ENCODE peak calls at places on chromosomes 5 and 9, in eight cellular contexts. O is astrocyte of the spinal cord; P is ascending aorta; W is spleen; Y is mammary epithelial cell; X is CD8-positive, alpha-beta T cell; T is fibroblast of villous mesenchyme; G is cardiac fibroblast. C is an unnamed sample.

GRCh38 chr5:95178046-95178651 is 106.7 kb downstream of the MCTP1 start:
- DNase-seq in Y (no peak), W (no peak), X (no peak), G (peak), O (peak), T (peak), P (no peak), C (no peak)

GRCh38 chr5:41161271-41161670 is 52.1 kb downstream of the C6 start:
- DNase-seq in X (no peak), P (no peak), T (peak), O (peak), W (no peak), G (no peak), Y (no peak), C (peak)

GRCh38 chr9:28779240-28779639 is 1206.0 kb upstream of the C9orf72 start:
- DNase-seq in Y (peak), O (no peak), P (no peak), T (peak), X (no peak), G (no peak), W (no peak), C (no peak)

GRCh38 chr9:108259917-108260675 is 595.7 kb downstream of the ACTL7B start:
- DNase-seq in Y (peak), G (no peak), T (no peak), P (no peak), O (no peak), W (no peak), X (no peak), C (no peak)

GRCh38 chr5:164051745-164052144 is 546.3 kb downstream of the MAT2B start:
- DNase-seq in O (peak), T (no peak), Y (no peak), X (no peak), G (peak), W (no peak), P (no peak), C (no peak)

GRCh38 chr5:175654807-175655206 is 3.1 kb upstream of the HRH2 start:
- DNase-seq in G (no peak), T (no peak), P (no peak), X (no peak), W (no peak), O (no peak), Y (no peak), C (no peak)

GRCh38 chr5:129716235-129717030 is 31.5 kb upstream of the MINAR2 start:
- DNase-seq in G (peak), W (no peak), T (no peak), Y (no peak), X (no peak), O (no peak), P (no peak), C (no peak)

GRCh38 chr5:157855404-157855994 is 3.4 kb downstream of the CLINT1 start:
- DNase-seq in X (no peak), Y (peak), O (peak), G (peak), W (no peak), T (peak), P (no peak), C (peak)

GRCh38 chr5:60366489-60366888 is 333.5 kb downstream of the DEPDC1B start:
- DNase-seq in G (no peak), X (no peak), P (peak), O (peak), W (no peak), T (no peak), Y (no peak), C (no peak)

GRCh38 chr9:31210982-31211570 is 1173.4 kb upstream of the ACO1 start:
- DNase-seq in G (peak), X (peak), O (no peak), P (no peak), W (peak), T (no peak), Y (no peak), C (no peak)

GRCh38 chr9:38164659-38165221 is 95.7 kb upstream of the SHB start:
- DNase-seq in W (no peak), T (no peak), P (no peak), Y (no peak), O (no peak), X (no peak), G (no peak), C (no peak)

GRCh38 chr5:126531543-126532120 is 63.4 kb downstream of the ALDH7A1 start:
- DNase-seq in W (no peak), O (peak), Y (peak), T (no peak), X (no peak), P (peak), G (peak), C (peak)

GRCh38 chr9:96500696-96501660 is 51.0 kb downstream of the HABP4 start:
- DNase-seq in X (no peak), O (peak), W (no peak), G (no peak), T (peak), P (peak), Y (no peak), C (peak)

GRCh38 chr5:141430332-141431113 is at the start of gene PCDHGA12:
- DNase-seq in Y (peak), G (peak), T (peak), O (peak), P (no peak), W (no peak), X (no peak), C (peak)

GRCh38 chr5:142851731-142852130 is 81.6 kb downstream of the ARHGAP26 start:
- DNase-seq in X (no peak), O (no peak), W (no peak), T (no peak), G (no peak), P (no peak), Y (no peak), C (no peak)

GRCh38 chr5:96177303-96177869 is 215.7 kb upstream of the ELL2 start:
- DNase-seq in O (peak), G (peak), Y (peak), X (no peak), W (no peak), P (no peak), T (peak), C (peak)

GRCh38 chr5:10789021-10789420 is 28.0 kb upstream of the DAP start:
- DNase-seq in P (no peak), O (peak), Y (no peak), X (no peak), G (peak), T (peak), W (no peak), C (peak)

GRCh38 chr5:15222156-15222555 is 277.8 kb upstream of the FBXL7 start:
- DNase-seq in X (no peak), T (no peak), W (no peak), Y (no peak), P (no peak), O (no peak), G (no peak), C (no peak)

DNA sequence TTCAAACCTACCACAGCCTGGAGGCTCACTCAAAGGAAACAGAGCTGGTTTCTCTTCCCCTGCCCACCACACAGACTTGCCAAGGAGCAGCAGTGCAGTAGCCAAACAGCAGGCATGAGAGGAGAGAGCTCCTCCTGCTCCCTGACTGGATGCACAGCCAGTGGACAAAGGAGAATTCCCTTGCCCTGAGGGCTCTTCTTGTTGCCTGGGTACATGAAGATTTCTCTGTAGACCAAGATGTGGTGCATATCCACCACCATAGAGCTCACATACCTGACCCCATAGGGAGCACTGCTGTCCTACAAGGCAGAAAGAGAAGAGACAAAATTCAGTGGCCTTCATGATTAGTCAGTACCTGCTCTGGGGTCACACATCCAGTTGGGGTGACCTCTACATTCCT is 56.3 kb upstream of the SPATA31E1 start:
- DNase-seq in T (no peak), O (no peak), X (no peak), P (no peak), G (no peak), Y (no peak), W (no peak), C (no peak)
- H3K4me3 ChIP-seq in T (no peak), O (no peak), X (no peak), P (no peak), G (no peak), Y (no peak), W (no peak), C (no peak)

GRCh38 chr5:173281910-173282309 is 46.3 kb downstream of the STC2 start:
- DNase-seq in Y (no peak), X (no peak), T (no peak), W (no peak), G (peak), O (no peak), P (no peak), C (no peak)
- TF ChIP-seq CTCF in Y (peak), X (no peak), T (peak), W (no peak), G (peak), O (peak), P (no peak), C (peak)

DNA sequence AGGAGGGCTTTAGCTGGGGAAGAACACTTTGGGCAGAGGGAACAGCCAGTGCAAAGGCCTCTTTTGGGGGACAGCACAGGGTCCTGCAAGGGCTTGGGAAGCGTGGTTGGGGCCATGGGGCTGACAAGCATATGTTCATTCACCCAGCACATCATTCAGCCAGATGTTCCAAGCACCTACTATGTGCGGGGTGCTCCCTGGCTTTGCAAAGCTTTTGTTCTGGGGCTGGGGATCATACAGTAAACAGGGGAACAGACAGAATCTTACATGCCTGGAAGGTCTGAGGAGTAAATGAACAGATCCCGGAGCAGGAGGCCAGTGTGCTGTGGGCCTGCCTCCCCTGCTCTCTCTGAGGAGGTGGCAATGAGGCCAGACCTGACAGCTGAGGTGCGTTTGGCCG is 16.7 kb downstream of the PSD2 start:
- DNase-seq in W (peak), Y (no peak), X (no peak), T (no peak), O (no peak), P (no peak), G (no peak), C (no peak)
- H3K4me3 ChIP-seq in W (no peak), Y (no peak), X (no peak), T (no peak), O (no peak), P (no peak), G (no peak), C (no peak)

DNA sequence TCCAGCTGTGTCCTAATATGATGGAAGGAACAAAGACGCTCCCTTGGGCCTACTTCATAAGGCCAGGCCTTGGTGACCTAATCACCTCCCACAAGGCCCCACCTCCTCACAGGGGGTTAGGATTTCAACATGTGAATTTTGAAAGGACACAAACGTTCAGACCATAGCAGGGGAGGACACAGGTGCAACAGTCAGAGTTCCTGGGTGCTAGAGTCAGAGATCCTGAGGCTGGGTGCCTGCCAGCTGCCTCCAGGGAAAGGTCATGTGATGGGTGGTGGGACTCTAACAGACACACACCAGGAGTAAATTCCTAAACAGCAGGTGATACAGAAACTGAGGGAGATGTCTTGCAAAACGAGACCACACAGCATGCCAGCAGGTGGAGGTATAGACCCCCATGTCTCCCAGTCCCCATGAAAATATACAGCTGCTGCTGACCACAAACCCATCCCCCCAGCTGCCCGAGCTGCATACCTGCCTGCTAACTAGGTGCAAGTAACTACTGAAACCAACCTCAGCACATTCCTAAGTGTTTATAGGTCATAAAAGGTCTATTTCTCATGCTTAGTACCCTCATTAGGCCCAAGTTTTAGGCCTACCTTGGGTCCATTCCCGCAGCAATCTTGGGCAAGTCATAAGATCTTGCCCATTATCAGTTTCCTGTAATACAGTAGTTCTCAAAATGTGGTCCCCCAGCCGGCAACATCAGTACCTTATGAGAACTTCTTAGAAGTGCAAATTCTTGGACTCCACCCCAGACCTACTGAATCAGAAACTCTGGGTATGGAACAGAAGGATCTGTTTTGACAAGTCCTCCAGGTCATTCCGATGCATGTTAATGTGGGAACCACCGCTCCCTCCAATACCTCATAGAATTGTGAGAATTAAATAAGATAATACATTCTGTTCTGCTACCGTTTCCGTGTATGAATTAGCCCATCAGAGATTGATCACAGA is 245.3 kb downstream of the ENC1 start:
- DNase-seq in Y (peak), T (no peak), X (no peak), G (no peak), W (no peak), O (no peak), P (no peak), C (no peak)
- TF ChIP-seq CTCF in Y (peak), T (no peak), X (no peak), G (no peak), W (no peak), O (no peak), P (no peak), C (no peak)

GRCh38 chr9:4762108-4762888 is 21.3 kb upstream of the AK3 start:
- DNase-seq in W (peak), X (peak), G (peak), O (peak), P (peak), Y (peak), T (peak), C (peak)
- H3K4me3 ChIP-seq in W (peak), X (no peak), G (no peak), O (no peak), P (peak), Y (no peak), T (no peak), C (no peak)

GRCh38 chr9:91676042-91676441 is 252.4 kb upstream of the NFIL3 start:
- DNase-seq in G (no peak), W (no peak), O (no peak), X (no peak), Y (peak), T (no peak), P (no peak), C (no peak)
- TF ChIP-seq CTCF in G (peak), W (no peak), O (peak), X (no peak), Y (peak), T (no peak), P (no peak), C (peak)

DNA sequence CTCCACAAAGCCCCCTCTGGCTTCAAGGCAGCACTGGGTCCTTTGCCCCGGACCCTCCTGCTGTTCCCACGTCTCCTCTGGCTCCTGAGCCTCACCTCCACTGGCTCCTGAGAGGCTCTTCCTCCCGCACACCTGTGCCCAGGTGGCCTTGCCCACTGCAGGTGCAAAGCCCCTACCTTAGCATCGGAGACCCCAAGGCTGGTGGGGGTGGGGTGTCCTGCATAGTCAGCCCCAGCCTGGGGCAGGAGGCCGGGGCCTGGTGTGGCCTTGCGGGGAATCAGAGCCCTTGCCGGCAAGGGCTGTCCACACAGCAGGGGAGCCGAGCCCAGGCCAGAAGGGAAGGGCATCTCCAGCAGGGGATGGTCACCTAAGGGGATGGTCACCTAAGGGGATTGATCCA is 41.3 kb upstream of the CEP72 start:
- DNase-seq in W (no peak), O (no peak), T (no peak), Y (no peak), X (no peak), P (no peak), G (no peak), C (no peak)
- H3K4me3 ChIP-seq in W (no peak), O (no peak), T (no peak), Y (no peak), X (no peak), P (no peak), G (no peak), C (no peak)

GRCh38 chr9:131530930-131531832 is at the start of gene UCK1:
- DNase-seq in W (peak), P (peak), Y (peak), G (peak), X (peak), O (peak), T (peak), C (peak)

GRCh38 chr9:131528886-131529505 is 2.1 kb downstream of the UCK1 start:
- DNase-seq in O (no peak), Y (no peak), X (no peak), P (no peak), T (no peak), G (no peak), W (no peak), C (no peak)

GRCh38 chr9:131529597-131530545 is 1.2 kb downstream of the UCK1 start:
- DNase-seq in T (no peak), G (no peak), O (no peak), W (no peak), X (no peak), Y (no peak), P (no peak), C (no peak)

GRCh38 chr9:131528186-131528585 is 2.9 kb downstream of the UCK1 start:
- DNase-seq in Y (no peak), O (no peak), P (no peak), G (no peak), T (no peak), X (no peak), W (no peak), C (no peak)

DNA sequence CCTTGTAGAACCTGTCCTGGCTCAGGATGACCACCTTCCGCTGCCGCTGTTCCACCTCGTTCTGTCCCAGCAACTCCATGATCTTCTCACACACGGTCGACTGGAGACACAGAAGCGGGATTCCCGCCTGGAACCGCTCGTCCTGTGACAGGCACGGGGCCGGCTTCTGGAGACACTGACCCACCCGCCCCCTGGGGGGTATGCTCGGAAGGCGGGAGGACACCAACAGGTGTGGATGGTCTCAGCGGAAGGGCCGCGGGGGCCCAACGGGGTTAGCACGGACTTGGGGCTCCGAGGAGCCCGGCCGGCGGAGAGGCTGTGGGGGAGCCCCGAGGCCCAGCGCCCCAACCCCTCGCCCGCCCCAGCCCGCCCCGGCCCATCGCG is 525 bp downstream of the UCK1 start:
- DNase-seq in P (peak), Y (peak), T (peak), G (peak), W (peak), X (no peak), O (no peak), C (peak)
- TF ChIP-seq CTCF in P (peak), Y (peak), T (no peak), G (peak), W (no peak), X (no peak), O (no peak), C (peak)

DNA sequence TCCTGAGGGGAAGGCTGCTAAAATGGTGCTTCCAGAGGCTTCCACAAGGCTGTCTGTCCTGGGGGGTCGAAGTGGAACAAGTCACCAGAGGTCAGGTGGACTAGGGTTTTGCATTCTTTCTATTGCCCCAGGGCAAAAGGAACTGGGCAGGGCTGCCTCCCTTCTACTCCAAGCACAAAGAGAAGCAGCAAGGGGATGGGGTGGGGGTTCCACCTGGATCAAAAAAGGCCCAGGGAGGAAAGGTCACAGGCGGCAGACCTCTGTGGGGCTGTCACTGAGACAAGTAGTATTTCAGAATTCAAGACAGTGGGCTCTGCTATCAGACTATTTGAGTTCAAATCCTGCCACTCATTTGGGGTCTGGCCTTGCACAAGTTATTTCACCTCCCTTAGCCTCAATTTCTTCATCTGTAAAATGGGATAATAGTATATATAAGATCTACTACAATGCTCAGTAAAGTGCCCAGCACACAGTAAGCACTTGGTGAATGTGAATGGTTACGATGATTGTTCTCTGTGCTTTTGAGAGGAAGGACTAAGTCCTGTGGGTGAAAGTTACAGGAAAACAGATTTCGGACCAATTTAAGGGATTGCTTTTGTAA is 1.9 kb upstream of the ARSI start:
- DNase-seq in G (no peak), X (no peak), T (no peak), Y (no peak), O (no peak), W (no peak), P (no peak), C (no peak)
- H3K4me3 ChIP-seq in G (no peak), X (no peak), T (no peak), Y (no peak), O (no peak), W (no peak), P (no peak), C (no peak)

C was measured in AG10803.